ENCODE peak calls at places on chromosomes 7 and 10, in eight cellular contexts. Z, Q, W, U, A, O, M and T are unnamed samples.

GRCh38 chr7:102044984-102045673 is 227.7 kb downstream of the CUX1 start:
- ATAC-seq in M (peak; percentile 79), U (no peak), A (peak; percentile 79), O (no peak), W (peak; percentile 68), Z (no peak), Q (peak; percentile 59), T (peak; percentile 78)

GRCh38 chr7:135678612-135679575 is 16.6 kb downstream of the STMP1 start:
- ATAC-seq in A (no peak), U (peak; percentile 94), Z (no peak), W (peak; percentile 81), Q (no peak), O (peak; percentile 95), M (peak; percentile 89), T (peak; percentile 63)

GRCh38 chr10:97468162-97468561 is 22.2 kb downstream of the ZDHHC16 start:
- ATAC-seq in U (no peak), A (no peak), Z (no peak), O (peak; percentile 18), Q (no peak), M (no peak), W (no peak), T (no peak)

GRCh38 chr10:43437141-43437860 is 390 bp downstream of the ZNF487 start:
- ATAC-seq in U (peak; percentile 6), Z (peak; percentile 12), M (peak; percentile 4), O (no peak), W (peak; percentile 2), Q (peak; percentile 8), A (peak; percentile 4), T (no peak)

GRCh38 chr7:11615163-11615562 is 216.8 kb downstream of the THSD7A start:
- ATAC-seq in A (no peak), W (no peak), M (no peak), U (no peak), Q (no peak), Z (no peak), O (no peak), T (no peak)

GRCh38 chr10:329361-330099 is 194.3 kb downstream of the ZMYND11 start:
- ATAC-seq in A (peak; percentile 87), O (peak; percentile 99), Z (peak; percentile 97), W (peak; percentile 85), U (peak; percentile 94), Q (peak; percentile 97), M (peak; percentile 98), T (peak; percentile 96)

GRCh38 chr7:92002720-92003119 is 62.1 kb downstream of the AKAP9 start:
- ATAC-seq in U (no peak), M (no peak), Z (no peak), W (no peak), Q (no peak), O (no peak), A (no peak), T (no peak)

GRCh38 chr7:12567015-12567414 is 3.5 kb upstream of the SCIN start:
- ATAC-seq in A (no peak), M (no peak), O (no peak), Q (no peak), Z (no peak), W (no peak), U (no peak), T (no peak)

GRCh38 chr7:8433477-8434289 is at the start of gene NXPH1:
- ATAC-seq in M (peak; percentile 79), W (peak; percentile 74), Z (peak; percentile 92), Q (no peak), A (peak; percentile 35), O (peak; percentile 40), U (no peak), T (no peak)

GRCh38 chr7:17029150-17029549 is 147.4 kb upstream of the AGR3 start:
- ATAC-seq in Q (no peak), U (no peak), A (no peak), M (peak; percentile 17), O (no peak), Z (no peak), W (peak; percentile 73), T (no peak)

GRCh38 chr7:17030559-17030958 is 148.8 kb upstream of the AGR3 start:
- ATAC-seq in Q (no peak), A (no peak), U (no peak), M (no peak), O (no peak), W (no peak), Z (no peak), T (no peak)

GRCh38 chr7:17026269-17026668 is 144.5 kb upstream of the AGR3 start:
- ATAC-seq in O (no peak), U (no peak), M (peak; percentile 43), Q (no peak), Z (no peak), W (no peak), A (no peak), T (no peak)

GRCh38 chr7:17027803-17028163 is 146.0 kb upstream of the AGR3 start:
- ATAC-seq in A (no peak), W (no peak), Z (no peak), O (no peak), M (no peak), Q (no peak), U (no peak), T (no peak)

DNA sequence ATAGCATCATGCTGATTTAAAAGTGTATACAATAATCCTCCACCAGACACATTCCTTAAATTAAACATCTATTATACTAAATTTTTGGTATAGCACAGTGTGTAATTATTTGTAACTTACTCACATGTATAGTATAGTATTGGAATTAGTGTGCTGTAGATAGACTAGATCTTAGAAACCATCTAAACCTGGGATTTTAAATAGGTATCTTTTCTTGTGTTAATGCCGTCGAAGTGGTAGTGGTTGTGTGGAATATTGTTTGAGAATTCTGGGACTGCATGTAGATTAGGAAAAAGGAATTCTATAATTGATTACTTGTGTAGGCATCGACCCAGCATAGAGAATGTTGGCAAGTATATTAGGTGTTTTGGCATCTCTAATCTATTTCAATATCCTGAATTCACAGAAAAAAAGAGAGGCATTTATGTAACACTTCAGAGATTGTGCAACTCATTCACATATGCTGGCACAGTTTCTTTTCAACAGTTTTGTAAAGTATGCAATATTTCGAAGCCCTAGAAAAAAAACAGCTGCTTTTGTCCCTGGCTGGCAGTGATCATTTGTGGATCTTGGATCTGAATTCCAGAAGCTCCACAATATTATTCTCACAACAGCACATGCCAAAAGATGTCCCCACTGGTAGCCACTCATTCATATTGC is 145.5 kb upstream of the AGR3 start:
- ATAC-seq in W (no peak), M (peak; percentile 42), Q (no peak), A (peak; percentile 41), Z (no peak), O (no peak), U (no peak), T (no peak)
- H3K36me3 ChIP-seq in W (no peaks in the 10 kb centered on the region), M (no peaks in the 10 kb centered on the region), Q (no peaks in the 10 kb centered on the region), A (no peaks in the 10 kb centered on the region), Z (no peaks in the 10 kb centered on the region), O (no peaks in the 10 kb centered on the region), U (no peaks in the 10 kb centered on the region), T (no peaks in the 10 kb centered on the region)

GRCh38 chr7:66204822-66205735 is at the start of gene TPST1:
- ATAC-seq in U (peak; percentile 94), W (peak; percentile 96), A (peak; percentile 94), O (peak; percentile 91), M (peak; percentile 95), Q (peak; percentile 92), Z (peak; percentile 94), T (peak; percentile 94)

GRCh38 chr7:66202380-66202779 is 2.8 kb upstream of the TPST1 start:
- ATAC-seq in U (no peak), Z (no peak), O (no peak), Q (no peak), A (no peak), W (no peak), M (no peak), T (no peak)

GRCh38 chr7:66206116-66206908 is 1.2 kb downstream of the TPST1 start:
- ATAC-seq in U (no peak), O (no peak), W (no peak), A (no peak), Q (no peak), M (peak; percentile 32), Z (no peak), T (no peak)

GRCh38 chr7:66205736-66206080 is 574 bp downstream of the TPST1 start:
- ATAC-seq in Q (peak; percentile 28), W (peak; percentile 10), Z (peak; percentile 40), U (peak; percentile 10), M (peak; percentile 17), O (peak; percentile 6), A (no peak), T (peak; percentile 0)

DNA sequence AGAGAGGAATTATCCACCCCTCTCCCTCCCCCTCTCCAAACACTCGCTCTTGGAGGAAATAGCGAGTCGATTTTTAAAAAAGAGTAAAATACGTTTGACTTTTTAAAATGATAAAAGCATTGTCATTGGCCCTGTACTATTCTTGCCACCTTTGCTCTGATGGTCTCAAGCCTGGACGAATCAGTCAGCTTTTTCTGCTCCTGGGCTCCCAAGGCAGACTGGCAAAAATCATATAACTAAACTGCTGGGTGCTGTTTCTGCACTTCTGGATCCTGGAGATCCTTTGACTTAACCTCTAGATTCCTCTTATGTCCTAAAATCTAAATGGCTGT is 1.7 kb downstream of the TPST1 start:
- ATAC-seq in O (no peak), W (no peak), Q (no peak), M (no peak), U (no peak), A (no peak), Z (no peak), T (no peak)
- H3K4me3 ChIP-seq in O (no peak overlapping the region), W (peak overlapping the region; percentile 98), Q (no peak overlapping the region), M (peak overlapping the region; percentile 90), U (no peak overlapping the region), A (peak overlapping the region; percentile 40), Z (peak overlapping the region; percentile 0), T (peak overlapping the region; percentile 99)

GRCh38 chr10:64210211-64210610 is 689.0 kb downstream of the REEP3 start:
- ATAC-seq in Q (no peak), M (no peak), U (no peak), W (no peak), Z (no peak), O (no peak), A (no peak), T (no peak)
- H3K27ac ChIP-seq in Q (no peak overlapping the region), M (no peak overlapping the region), U (no peak overlapping the region), W (no peak overlapping the region), Z (no peak overlapping the region), O (no peak overlapping the region), A (no peak overlapping the region), T (no peak overlapping the region)

GRCh38 chr7:48876087-48876486 is 48.3 kb upstream of the CDC14C start:
- ATAC-seq in Q (no peak), W (no peak), O (no peak), A (no peak), U (peak; percentile 56), M (no peak), Z (peak; percentile 62), T (no peak)
- H3K36me3 ChIP-seq in Q (no peaks in the 10 kb centered on the region), W (no peaks in the 10 kb centered on the region), O (no peaks in the 10 kb centered on the region), A (no peaks in the 10 kb centered on the region), U (no peaks in the 10 kb centered on the region), M (no peaks in the 10 kb centered on the region), Z (no peaks in the 10 kb centered on the region), T (no peaks in the 10 kb centered on the region)